ENCODE peak calls at places on chromosomes 3 and 15, in ten cellular contexts. X, N, F, Z, E, P, K, J, G and O are unnamed samples.

GRCh38 chr3:66492672-66493071 is 8.2 kb downstream of the LRIG1 start:
- DNase-seq in E (no peak), P (no peak), Z (no peak), X (no peak), J (no peak), G (peak), K (no peak), N (no peak), F (no peak), O (no peak)

GRCh38 chr3:13111173-13111873 is 38.1 kb upstream of the IQSEC1 start:
- DNase-seq in G (no peak), N (no peak), F (peak), Z (no peak), E (no peak), X (no peak), K (no peak), J (no peak), P (no peak), O (no peak)

GRCh38 chr3:185942396-185942795 is 4.6 kb upstream of the TRA2B start:
- DNase-seq in E (no peak), F (no peak), J (no peak), Z (no peak), G (no peak), X (no peak), K (no peak), N (no peak), P (no peak), O (no peak)

GRCh38 chr3:72632129-72632528 is 216.1 kb downstream of the SHQ1 start:
- DNase-seq in X (no peak), K (no peak), N (no peak), P (no peak), Z (no peak), F (no peak), G (no peak), E (no peak), J (no peak), O (no peak)

GRCh38 chr15:39641187-39641889 is 60.5 kb downstream of the THBS1 start:
- DNase-seq in F (no peak), J (no peak), Z (no peak), X (no peak), E (no peak), K (no peak), P (no peak), G (peak), N (no peak), O (no peak)

GRCh38 chr3:134477938-134478337 is 7.8 kb downstream of the ANAPC13 start:
- DNase-seq in J (no peak), X (no peak), Z (peak), F (no peak), P (no peak), G (no peak), K (no peak), N (no peak), E (no peak), O (no peak)

GRCh38 chr15:71473751-71474150 is 336.6 kb upstream of the NR2E3 start:
- DNase-seq in N (no peak), G (no peak), J (no peak), K (no peak), P (no peak), X (no peak), E (no peak), F (no peak), Z (no peak), O (no peak)

GRCh38 chr3:88742066-88742465 is 365.4 kb upstream of the EPHA3 start:
- DNase-seq in F (no peak), G (no peak), P (no peak), E (no peak), Z (no peak), N (no peak), X (no peak), K (no peak), J (no peak), O (no peak)

GRCh38 chr15:57747206-57747605 is 40.7 kb downstream of the POLR2M start:
- DNase-seq in K (peak), X (peak), P (no peak), F (no peak), Z (no peak), J (no peak), E (no peak), N (no peak), G (peak), O (no peak)

GRCh38 chr3:81676706-81677456 is 84.6 kb downstream of the GBE1 start:
- DNase-seq in F (no peak), N (no peak), P (no peak), X (no peak), J (no peak), Z (no peak), K (no peak), G (peak), E (no peak), O (no peak)

GRCh38 chr3:11626084-11626463 is 17.6 kb downstream of the VGLL4 start:
- DNase-seq in E (no peak), G (no peak), X (no peak), P (no peak), J (no peak), Z (no peak), F (no peak), K (no peak), N (no peak), O (no peak)

GRCh38 chr15:67521770-67522568 is 1.0 kb downstream of the C15orf61 start:
- DNase-seq in G (peak), N (no peak), F (peak), J (peak), P (no peak), Z (peak), E (no peak), K (peak), X (no peak), O (no peak)

GRCh38 chr15:31953573-31953972 is 76.7 kb upstream of the CHRNA7 start:
- DNase-seq in J (no peak), Z (no peak), E (no peak), F (no peak), P (no peak), N (no peak), K (no peak), G (no peak), X (no peak), O (no peak)

GRCh38 chr3:8220291-8220690 is 281.3 kb upstream of the LMCD1 start:
- DNase-seq in K (no peak), Z (no peak), P (no peak), N (no peak), F (no peak), X (no peak), E (no peak), J (no peak), G (peak), O (no peak)

GRCh38 chr15:22877607-22878006 is 39.1 kb downstream of the NIPA2 start:
- DNase-seq in N (no peak), X (no peak), P (no peak), Z (no peak), F (no peak), K (no peak), G (no peak), E (no peak), J (no peak), O (no peak)

GRCh38 chr3:124552224-124552623 is 178.0 kb upstream of the UMPS start:
- DNase-seq in G (peak), X (no peak), F (no peak), K (no peak), P (no peak), Z (no peak), J (no peak), N (no peak), E (no peak), O (no peak)

GRCh38 chr15:72034859-72035650 is 82.9 kb downstream of the MYO9A start:
- DNase-seq in F (no peak), K (no peak), Z (no peak), N (no peak), G (no peak), J (no peak), X (no peak), P (no peak), E (no peak), O (no peak)

GRCh38 chr15:41790169-41790568 is 15.9 kb downstream of the MAPKBP1 start:
- DNase-seq in X (no peak), Z (no peak), K (no peak), J (no peak), P (no peak), N (no peak), F (no peak), G (no peak), E (no peak), O (no peak)

GRCh38 chr3:29871087-29871486 is 590.2 kb downstream of the RBMS3 start:
- DNase-seq in G (no peak), N (no peak), E (no peak), P (no peak), X (no peak), F (peak), J (no peak), K (no peak), Z (no peak), O (no peak)

GRCh38 chr15:74201656-74202420 is 749 bp downstream of the STRA6 start:
- DNase-seq in Z (peak), J (no peak), X (no peak), K (peak), P (no peak), E (no peak), G (peak), N (no peak), F (no peak), O (no peak)

GRCh38 chr15:93800805-93801204 is 430.6 kb upstream of the MCTP2 start:
- DNase-seq in X (no peak), F (peak), E (no peak), G (no peak), J (no peak), P (no peak), K (no peak), N (no peak), Z (no peak), O (no peak)

GRCh38 chr3:181794036-181794790 is 82.5 kb downstream of the SOX2 start:
- DNase-seq in Z (no peak), G (no peak), P (no peak), E (no peak), F (no peak), J (no peak), N (no peak), K (no peak), X (no peak), O (no peak)

GRCh38 chr15:40328176-40328575 is 4.7 kb downstream of the INAFM2 start:
- DNase-seq in G (no peak), P (no peak), E (no peak), Z (peak), K (peak), F (no peak), X (no peak), N (no peak), J (no peak), O (no peak)

GRCh38 chr3:189143321-189143720 is 28.4 kb upstream of the TPRG1 start:
- DNase-seq in E (no peak), F (no peak), N (no peak), K (no peak), P (no peak), G (no peak), X (no peak), J (no peak), Z (no peak), O (no peak)

GRCh38 chr3:41464401-41464800 is 265.1 kb downstream of the CTNNB1 start:
- DNase-seq in J (no peak), N (no peak), K (peak), G (peak), Z (peak), P (no peak), F (no peak), E (no peak), X (no peak), O (no peak)

GRCh38 chr3:12175137-12175593 is 16.5 kb upstream of the TIMP4 start:
- DNase-seq in J (no peak), E (no peak), K (peak), X (no peak), G (peak), F (no peak), P (no peak), N (no peak), Z (peak), O (no peak)

GRCh38 chr3:177015881-177016280 is 181.4 kb downstream of the TBL1XR1 start:
- DNase-seq in E (no peak), G (no peak), N (no peak), P (no peak), K (no peak), X (no peak), Z (peak), J (no peak), F (no peak), O (no peak)

GRCh38 chr15:45776772-45777171 is 141.9 kb downstream of the SQOR start:
- DNase-seq in K (no peak), G (no peak), J (no peak), F (peak), X (no peak), N (no peak), E (no peak), Z (no peak), P (no peak), O (no peak)

GRCh38 chr3:23740517-23741402 is 65.0 kb upstream of the UBE2E1 start:
- DNase-seq in F (no peak), K (peak), P (no peak), N (no peak), Z (peak), J (no peak), E (no peak), X (no peak), G (peak), O (peak)

GRCh38 chr3:128226794-128227399 is 73.6 kb downstream of the EEFSEC start:
- DNase-seq in X (no peak), G (peak), N (no peak), E (no peak), K (peak), Z (peak), J (peak), P (peak), F (peak), O (peak)

GRCh38 chr3:157125101-157125500 is 34.8 kb downstream of the CCNL1 start:
- DNase-seq in F (no peak), E (no peak), P (no peak), G (peak), N (no peak), K (no peak), X (no peak), Z (no peak), J (no peak), O (no peak)

GRCh38 chr3:123732447-123732846 is 147.6 kb upstream of the HACD2 start:
- DNase-seq in K (peak), G (peak), Z (peak), N (no peak), E (no peak), F (no peak), X (no peak), J (no peak), P (no peak), O (no peak)

GRCh38 chr15:39232512-39232911 is 348.4 kb upstream of the THBS1 start:
- DNase-seq in J (no peak), F (no peak), K (peak), G (peak), E (no peak), P (no peak), N (no peak), Z (peak), X (no peak), O (peak)

GRCh38 chr15:96338772-96339661 is 8.5 kb downstream of the NR2F2 start:
- DNase-seq in N (no peak), G (no peak), J (no peak), P (no peak), F (no peak), Z (peak), X (no peak), E (no peak), K (peak), O (no peak)

GRCh38 chr3:110940074-110940473 is 131.5 kb upstream of the NECTIN3 start:
- DNase-seq in Z (no peak), F (no peak), G (no peak), P (no peak), X (no peak), K (no peak), N (no peak), J (no peak), E (no peak), O (no peak)

GRCh38 chr3:155130001-155130400 is 49.9 kb downstream of the MME start:
- DNase-seq in P (no peak), E (no peak), K (peak), Z (peak), N (no peak), F (no peak), G (no peak), J (no peak), X (no peak), O (no peak)

GRCh38 chr15:54772663-54773062 is 424.1 kb downstream of the RSL24D1 start:
- DNase-seq in F (no peak), E (no peak), K (no peak), G (no peak), P (no peak), Z (no peak), J (no peak), X (no peak), N (no peak), O (no peak)